ENCODE peak calls at places on chromosomes 13 and 19, in six cellular contexts. T, F, C, Y, E and K are unnamed samples.

GRCh38 chr13:86447479-86447878 is 648.3 kb upstream of the SLITRK6 start:
- DNase-seq in T (no peak), F (no peak), C (no peak), Y (no peak), E (no peak), K (no peak)

GRCh38 chr13:109123971-109124370 is 494.6 kb downstream of the MYO16 start:
- DNase-seq in T (peak; percentile 28), F (no peak), C (no peak), Y (no peak), E (no peak), K (no peak)

GRCh38 chr13:113737803-113738202 is 21.2 kb upstream of the TMEM255B start:
- DNase-seq in T (no peak), F (no peak), C (no peak), Y (no peak), E (no peak), K (no peak)

GRCh38 chr13:72463561-72463960 is 263.9 kb downstream of the MZT1 start:
- DNase-seq in T (no peak), F (no peak), C (no peak), Y (peak; percentile 33), E (peak; percentile 77), K (no peak)

GRCh38 chr19:13881231-13881691 is 4.3 kb downstream of the NANOS3 start:
- DNase-seq in T (peak; percentile 69), F (no peak), C (no peak), Y (no peak), E (no peak), K (no peak)

GRCh38 chr19:6729573-6730152 is 7.7 kb downstream of the GPR108 start:
- DNase-seq in T (no peak), F (no peak), C (no peak), Y (no peak), E (no peak), K (no peak)

GRCh38 chr13:58619396-58620113 is 988.0 kb downstream of the PCDH17 start:
- DNase-seq in T (peak; percentile 46), F (no peak), C (no peak), Y (no peak), E (no peak), K (no peak)

GRCh38 chr13:39349391-39349790 is 253.6 kb downstream of the LHFPL6 start:
- DNase-seq in T (no peak), F (no peak), C (no peak), Y (no peak), E (no peak), K (no peak)

GRCh38 chr13:20400774-20401173 is 124.9 kb downstream of the CRYL1 start:
- DNase-seq in T (no peak), F (no peak), C (no peak), Y (peak; percentile 64), E (no peak), K (peak; percentile 29)

GRCh38 chr13:67155898-67156717 is 74.0 kb downstream of the PCDH9 start:
- DNase-seq in T (no peak), F (no peak), C (no peak), Y (no peak), E (no peak), K (no peak)

GRCh38 chr19:1411255-1412191 is 4.1 kb downstream of the DAZAP1 start:
- DNase-seq in T (no peak), F (peak; percentile 39), C (no peak), Y (peak; percentile 66), E (peak; percentile 24), K (no peak)

GRCh38 chr19:8512115-8512967 is 1.6 kb downstream of the ZNF414 start:
- DNase-seq in T (peak; percentile 33), F (peak; percentile 45), C (no peak), Y (no peak), E (no peak), K (no peak)

GRCh38 chr19:13976446-13976845 is 24.1 kb downstream of the DCAF15 start:
- DNase-seq in T (no peak), F (no peak), C (no peak), Y (no peak), E (no peak), K (no peak)

GRCh38 chr19:38362076-38362945 is 12.1 kb upstream of the PSMD8 start:
- DNase-seq in T (peak; percentile 95), F (peak; percentile 62), C (peak; percentile 39), Y (peak; percentile 30), E (peak; percentile 62), K (no peak)

GRCh38 chr19:39507715-39508364 is 7.1 kb upstream of the SELENOV start:
- DNase-seq in T (peak; percentile 44), F (no peak), C (no peak), Y (no peak), E (no peak), K (no peak)

GRCh38 chr13:96089749-96090239 is at the start of gene HS6ST3:
- DNase-seq in T (peak; percentile 75), F (no peak), C (no peak), Y (no peak), E (no peak), K (no peak)

GRCh38 chr19:8423821-8424223 is 10.7 kb downstream of the MARCHF2 start:
- DNase-seq in T (no peak), F (peak; percentile 93), C (no peak), Y (peak; percentile 99), E (peak; percentile 97), K (peak; percentile 97)

GRCh38 chr13:112942689-112943308 is 26.2 kb upstream of the MCF2L start:
- DNase-seq in T (peak; percentile 99), F (peak; percentile 97), C (peak; percentile 53), Y (peak; percentile 92), E (peak; percentile 87), K (peak; percentile 90)

GRCh38 chr13:57552441-57552840 is 79.1 kb upstream of the PCDH17 start:
- DNase-seq in T (no peak), F (no peak), C (no peak), Y (no peak), E (no peak), K (no peak)

GRCh38 chr19:29640231-29640630 is 25.0 kb upstream of the PLEKHF1 start:
- DNase-seq in T (no peak), F (no peak), C (no peak), Y (no peak), E (no peak), K (no peak)

GRCh38 chr19:16660763-16661479 is at the start of gene TMEM38A:
- DNase-seq in T (peak; percentile 63), F (peak; percentile 58), C (no peak), Y (no peak), E (no peak), K (peak; percentile 71)

GRCh38 chr19:5109560-5109959 is 140.6 kb downstream of the KDM4B start:
- DNase-seq in T (peak; percentile 67), F (no peak), C (no peak), Y (no peak), E (no peak), K (no peak)

GRCh38 chr19:52778811-52779210 is 7.8 kb downstream of the ZNF600 start:
- DNase-seq in T (no peak), F (no peak), C (no peak), Y (no peak), E (peak; percentile 0), K (no peak)

GRCh38 chr13:48583859-48584311 is 51.0 kb upstream of the RCBTB2 start:
- DNase-seq in T (no peak), F (no peak), C (no peak), Y (no peak), E (no peak), K (no peak)

GRCh38 chr13:106348032-106348431 is 187.4 kb downstream of the EFNB2 start:
- DNase-seq in T (peak; percentile 33), F (no peak), C (no peak), Y (peak; percentile 44), E (peak; percentile 68), K (no peak)

GRCh38 chr19:16038196-16038695 is 38.0 kb upstream of the TPM4 start:
- DNase-seq in T (no peak), F (no peak), C (no peak), Y (no peak), E (no peak), K (no peak)

GRCh38 chr13:50626031-50626643 is 217.4 kb downstream of the DLEU7 start:
- DNase-seq in T (no peak), F (no peak), C (no peak), Y (peak; percentile 18), E (peak; percentile 91), K (no peak)

GRCh38 chr13:41802684-41803554 is 158.0 kb downstream of the VWA8 start:
- DNase-seq in T (no peak), F (no peak), C (no peak), Y (peak; percentile 44), E (peak; percentile 85), K (no peak)

GRCh38 chr19:29860492-29860891 is 48.7 kb downstream of the CCNE1 start:
- DNase-seq in T (peak; percentile 35), F (no peak), C (no peak), Y (no peak), E (no peak), K (no peak)

DNA sequence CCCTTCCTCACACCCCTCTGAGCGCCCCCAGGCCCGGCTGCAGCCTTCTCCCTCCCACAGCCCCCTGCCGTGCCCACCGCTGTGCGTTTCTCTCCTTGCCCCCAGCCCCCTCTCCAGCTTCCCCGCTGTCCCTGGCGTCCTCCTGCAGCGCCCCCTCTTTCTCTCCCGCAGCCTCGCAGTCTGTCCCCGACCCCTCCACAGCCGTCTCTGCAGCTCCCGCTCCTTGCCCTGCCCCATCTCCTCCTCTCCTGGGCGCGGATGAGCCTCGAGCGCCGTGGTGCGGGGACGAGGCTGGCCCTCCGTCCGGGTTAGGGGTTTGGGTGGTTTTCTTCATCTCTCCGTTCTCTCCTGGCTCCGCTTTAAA is 1.1 kb downstream of the KMT5C start:
- DNase-seq in T (peak; percentile 66), F (no peak), C (no peak), Y (no peak), E (no peak), K (no peak)
- TF ChIP-seq CTCF in T (peak; percentile 40), F (no peak), C (peak; percentile 4), Y (no peak), E (peak; percentile 48), K (no peak)

DNA sequence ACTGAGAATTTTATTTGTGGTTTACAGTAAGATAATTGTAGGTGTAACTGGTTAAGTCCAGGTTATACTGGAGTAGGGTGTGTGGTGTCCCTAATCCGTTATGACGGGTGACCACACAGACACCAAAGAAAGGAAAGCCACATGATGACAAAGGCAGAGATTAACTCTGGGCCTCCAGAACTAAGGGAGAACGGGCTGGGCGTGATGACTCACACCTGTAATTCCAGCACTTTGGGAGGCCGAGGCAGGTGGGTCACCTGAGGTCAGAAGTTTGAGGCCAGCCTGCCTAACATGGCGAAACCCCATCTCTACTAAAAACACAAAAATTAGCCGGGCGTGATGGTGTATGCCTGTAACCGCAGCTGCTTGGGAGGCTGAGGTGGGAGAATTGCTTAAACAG is 10.2 kb upstream of the FUT2 start:
- DNase-seq in T (no peak), F (no peak), C (no peak), Y (no peak), E (no peak), K (no peak)
- H3K27ac ChIP-seq in T (no peak overlapping the region), F (no peak overlapping the region), C (no peak overlapping the region), Y (no peak overlapping the region), E (no peak overlapping the region), K (no peak overlapping the region)

DNA sequence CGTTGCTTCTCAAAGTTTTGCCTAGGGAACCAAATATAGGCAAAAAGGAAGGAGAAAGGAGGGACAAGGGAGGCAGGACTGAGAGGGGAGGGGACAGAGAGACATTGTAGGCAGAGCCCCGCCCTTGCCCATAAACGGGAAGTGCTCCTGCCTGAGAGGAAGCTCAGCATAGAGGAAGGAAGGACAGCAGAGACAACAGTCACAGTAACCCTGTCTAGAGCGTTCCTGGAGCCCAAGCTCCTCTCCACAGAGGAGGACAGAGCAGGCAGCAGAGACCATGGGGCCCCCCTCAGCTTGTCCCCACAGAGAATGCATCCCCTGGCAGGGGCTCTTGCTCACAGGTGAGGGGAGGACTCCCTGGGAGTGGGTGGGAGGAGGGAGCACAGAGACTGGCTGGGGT is at the start of gene CEACAM21:
- DNase-seq in T (no peak), F (no peak), C (no peak), Y (no peak), E (no peak), K (no peak)
- H3K4me3 ChIP-seq in T (no peak within 1 kb of the TSS), F (no peak within 1 kb of the TSS), C (peak within 1 kb of the TSS; percentile 37), Y (no peak within 1 kb of the TSS), E (no peak within 1 kb of the TSS), K (peak within 1 kb of the TSS; percentile 47)

GRCh38 chr13:44052843-44053607 is 173.3 kb downstream of the LACC1 start:
- DNase-seq in T (peak; percentile 54), F (peak; percentile 24), C (no peak), Y (peak; percentile 53), E (peak; percentile 79), K (peak; percentile 83)
- TF ChIP-seq CTCF in T (peak; percentile 23), F (no peak), C (no peak), Y (no peak), E (peak; percentile 32), K (no peak)